ENCODE peak calls at places on chromosomes 12 and 14, in eight cellular contexts. Y is NCI-H1105, X is left ventricle myocardium inferior, I is M059J, K is neural progenitor cell, N is ACHN, F is lower lobe of right lung, L is left colon. Q is an unnamed sample.

GRCh38 chr14:26845106-26845818 is 247.4 kb upstream of the NOVA1 start:
- DNase-seq in Y (no peak), X (no peak), I (no peak), K (no peak), N (no peak), F (no peak), L (no peak), Q (no peak)

GRCh38 chr12:41531147-41531829 is 343.2 kb downstream of the PDZRN4 start:
- DNase-seq in Y (no peak), X (peak), I (peak), K (no peak), N (no peak), F (no peak), L (peak), Q (no peak)

GRCh38 chr14:68938515-68939423 is 40.3 kb downstream of the ACTN1 start:
- DNase-seq in Y (no peak), X (peak), I (no peak), K (no peak), N (peak), F (no peak), L (peak), Q (no peak)

GRCh38 chr14:34711169-34711568 is 3.2 kb downstream of the CFL2 start:
- DNase-seq in Y (peak), X (no peak), I (peak), K (no peak), N (no peak), F (no peak), L (no peak), Q (no peak)

GRCh38 chr12:95547522-95548055 is 3.7 kb downstream of the USP44 start:
- DNase-seq in Y (no peak), X (no peak), I (no peak), K (peak), N (peak), F (no peak), L (no peak), Q (peak)

GRCh38 chr12:49582840-49583239 is 14.9 kb upstream of the MCRS1 start:
- DNase-seq in Y (no peak), X (no peak), I (no peak), K (no peak), N (no peak), F (no peak), L (no peak), Q (no peak)

GRCh38 chr14:29926701-29927595 is 699 bp downstream of the PRKD1 start:
- DNase-seq in Y (peak), X (peak), I (peak), K (peak), N (peak), F (peak), L (peak), Q (peak)

GRCh38 chr12:111180830-111181726 is 187.8 kb downstream of the PHETA1 start:
- DNase-seq in Y (peak), X (peak), I (no peak), K (no peak), N (no peak), F (peak), L (peak), Q (no peak)

GRCh38 chr12:50506753-50507473 is 2.1 kb downstream of the DIP2B start:
- DNase-seq in Y (no peak), X (no peak), I (no peak), K (no peak), N (no peak), F (no peak), L (no peak), Q (no peak)

GRCh38 chr12:53005215-53005985 is 856 bp upstream of the EIF4B start:
- DNase-seq in Y (no peak), X (peak), I (no peak), K (peak), N (peak), F (peak), L (peak), Q (peak)

GRCh38 chr12:64252708-64253107 is 30.6 kb upstream of the KICS2 start:
- DNase-seq in Y (no peak), X (no peak), I (no peak), K (no peak), N (no peak), F (no peak), L (no peak), Q (no peak)

GRCh38 chr12:112381898-112382796 is at the start of gene HECTD4:
- DNase-seq in Y (peak), X (peak), I (peak), K (peak), N (peak), F (peak), L (peak), Q (peak)

GRCh38 chr14:44960146-44960545 is 1.6 kb downstream of the KLHL28 start:
- DNase-seq in Y (no peak), X (no peak), I (no peak), K (no peak), N (peak), F (no peak), L (no peak), Q (no peak)

GRCh38 chr12:121792607-121793500 is 634 bp downstream of the RHOF start:
- DNase-seq in Y (no peak), X (peak), I (no peak), K (no peak), N (peak), F (peak), L (no peak), Q (peak)

GRCh38 chr12:102300824-102301461 is 103.3 kb upstream of the PMCH start:
- DNase-seq in Y (no peak), X (no peak), I (peak), K (peak), N (peak), F (no peak), L (no peak), Q (peak)

Q was measured in ELF-1.